ENCODE peak calls at places on chromosomes 12 and 14, in six cellular contexts. One of them, this sample, is unnamed.

GRCh38 chr12:78585132-78585531 is 279.4 kb upstream of the SYT1 start:
- DNase-seq in aorta: no peak
- DNase-seq in Karpas-422: no peak
- DNase-seq in fibroblast of lung: no peak
- DNase-seq in A549: no peak
- DNase-seq in RWPE1: no peak
- DNase-seq in this sample: no peak

GRCh38 chr12:80778005-80778541 is 61.4 kb downstream of the MYF5 start:
- DNase-seq in A549: peak; percentile 55
- DNase-seq in aorta: no peak
- DNase-seq in RWPE1: peak; percentile 82
- DNase-seq in Karpas-422: peak; percentile 93
- DNase-seq in fibroblast of lung: peak; percentile 94
- DNase-seq in this sample: peak; percentile 32

GRCh38 chr12:80325167-80325959 is 118.7 kb upstream of the PTPRQ start:
- DNase-seq in aorta: no peak
- DNase-seq in A549: no peak
- DNase-seq in RWPE1: no peak
- DNase-seq in fibroblast of lung: no peak
- DNase-seq in Karpas-422: no peak
- DNase-seq in this sample: no peak

GRCh38 chr12:124754949-124755800 is 108.5 kb downstream of the SCARB1 start:
- DNase-seq in RWPE1: peak; percentile 32
- DNase-seq in fibroblast of lung: peak; percentile 87
- DNase-seq in aorta: peak; percentile 84
- DNase-seq in Karpas-422: peak; percentile 89
- DNase-seq in A549: no peak
- DNase-seq in this sample: peak; percentile 88

GRCh38 chr14:105473677-105474477 is 744 bp upstream of the CRIP2 start:
- DNase-seq in Karpas-422: peak; percentile 91
- DNase-seq in fibroblast of lung: peak; percentile 88
- DNase-seq in RWPE1: peak; percentile 93
- DNase-seq in aorta: peak; percentile 99
- DNase-seq in A549: peak; percentile 92
- DNase-seq in this sample: peak; percentile 87

GRCh38 chr12:51907864-51908425 is 641 bp downstream of the ACVRL1 start:
- DNase-seq in aorta: peak; percentile 39
- DNase-seq in Karpas-422: no peak
- DNase-seq in RWPE1: no peak
- DNase-seq in fibroblast of lung: no peak
- DNase-seq in A549: no peak
- DNase-seq in this sample: no peak

GRCh38 chr14:75495882-75496281 is 26.4 kb upstream of the BATF start:
- DNase-seq in Karpas-422: no peak
- DNase-seq in fibroblast of lung: no peak
- DNase-seq in A549: no peak
- DNase-seq in RWPE1: no peak
- DNase-seq in aorta: no peak
- DNase-seq in this sample: no peak

GRCh38 chr12:78241472-78241871 is 410.8 kb downstream of the NAV3 start:
- DNase-seq in A549: no peak
- DNase-seq in Karpas-422: no peak
- DNase-seq in fibroblast of lung: no peak
- DNase-seq in aorta: no peak
- DNase-seq in RWPE1: no peak
- DNase-seq in this sample: no peak

GRCh38 chr12:12704593-12705230 is 8.7 kb upstream of the GPR19 start:
- DNase-seq in A549: peak; percentile 94
- DNase-seq in RWPE1: peak; percentile 85
- DNase-seq in Karpas-422: peak; percentile 80
- DNase-seq in aorta: no peak
- DNase-seq in fibroblast of lung: peak; percentile 92
- DNase-seq in this sample: peak; percentile 81

GRCh38 chr12:24911284-24911791 is 37.6 kb downstream of the BCAT1 start:
- DNase-seq in Karpas-422: no peak
- DNase-seq in aorta: no peak
- DNase-seq in fibroblast of lung: peak; percentile 94
- DNase-seq in RWPE1: no peak
- DNase-seq in A549: peak; percentile 25
- DNase-seq in this sample: no peak

GRCh38 chr12:4214912-4215861 is 58.4 kb upstream of the CCND2 start:
- DNase-seq in RWPE1: no peak
- DNase-seq in aorta: no peak
- DNase-seq in fibroblast of lung: no peak
- DNase-seq in A549: no peak
- DNase-seq in Karpas-422: peak; percentile 72
- DNase-seq in this sample: no peak

GRCh38 chr12:104182144-104182543 is 33.4 kb upstream of the TXNRD1 start:
- DNase-seq in aorta: peak; percentile 90
- DNase-seq in RWPE1: no peak
- DNase-seq in A549: peak; percentile 76
- DNase-seq in fibroblast of lung: peak; percentile 97
- DNase-seq in Karpas-422: no peak
- DNase-seq in this sample: peak; percentile 87

GRCh38 chr14:93033983-93034670 is 81.6 kb downstream of the ITPK1 start:
- DNase-seq in fibroblast of lung: no peak
- DNase-seq in Karpas-422: peak; percentile 76
- DNase-seq in RWPE1: no peak
- DNase-seq in aorta: no peak
- DNase-seq in A549: no peak
- DNase-seq in this sample: no peak

GRCh38 chr12:3752741-3753486 is at the start of gene CRACR2A:
- DNase-seq in fibroblast of lung: peak; percentile 68
- DNase-seq in A549: peak; percentile 68
- DNase-seq in RWPE1: peak; percentile 30
- DNase-seq in Karpas-422: peak; percentile 96
- DNase-seq in aorta: peak; percentile 88
- DNase-seq in this sample: peak; percentile 42

GRCh38 chr14:104142136-104143041 is 4.0 kb downstream of the KIF26A start:
- DNase-seq in A549: no peak
- DNase-seq in aorta: peak; percentile 63
- DNase-seq in RWPE1: no peak
- DNase-seq in fibroblast of lung: no peak
- DNase-seq in Karpas-422: no peak
- DNase-seq in this sample: no peak

GRCh38 chr14:94685166-94685581 is 73.0 kb downstream of the SERPINA3 start:
- DNase-seq in fibroblast of lung: no peak
- DNase-seq in aorta: peak; percentile 59
- DNase-seq in RWPE1: no peak
- DNase-seq in Karpas-422: peak; percentile 66
- DNase-seq in A549: peak; percentile 23
- DNase-seq in this sample: no peak

GRCh38 chr14:104140213-104140462 is 1.8 kb downstream of the KIF26A start:
- DNase-seq in fibroblast of lung: no peak
- DNase-seq in RWPE1: no peak
- DNase-seq in Karpas-422: no peak
- DNase-seq in A549: no peak
- DNase-seq in aorta: peak; percentile 27
- DNase-seq in this sample: no peak

GRCh38 chr12:77625441-77625840 is 205.3 kb upstream of the NAV3 start:
- DNase-seq in A549: no peak
- DNase-seq in fibroblast of lung: peak; percentile 93
- DNase-seq in Karpas-422: no peak
- DNase-seq in RWPE1: peak; percentile 63
- DNase-seq in aorta: no peak
- DNase-seq in this sample: no peak

GRCh38 chr14:36605506-36605857 is 23.1 kb upstream of the NKX2-8 start:
- DNase-seq in aorta: no peak
- DNase-seq in Karpas-422: peak; percentile 75
- DNase-seq in RWPE1: no peak
- DNase-seq in fibroblast of lung: no peak
- DNase-seq in A549: no peak
- DNase-seq in this sample: no peak

GRCh38 chr14:69005432-69006148 is 26.5 kb upstream of the ACTN1 start:
- DNase-seq in A549: peak; percentile 70
- DNase-seq in Karpas-422: no peak
- DNase-seq in aorta: peak; percentile 94
- DNase-seq in fibroblast of lung: peak; percentile 98
- DNase-seq in RWPE1: peak; percentile 95
- DNase-seq in this sample: peak; percentile 80

GRCh38 chr14:58639842-58640484 is 2.2 kb downstream of the DACT1 start:
- DNase-seq in Karpas-422: peak; percentile 57
- DNase-seq in RWPE1: peak; percentile 55
- DNase-seq in A549: peak; percentile 65
- DNase-seq in fibroblast of lung: peak; percentile 87
- DNase-seq in aorta: no peak
- DNase-seq in this sample: no peak

GRCh38 chr12:76531056-76531455 is 28.5 kb downstream of the OSBPL8 start:
- DNase-seq in A549: no peak
- DNase-seq in Karpas-422: no peak
- DNase-seq in fibroblast of lung: no peak
- DNase-seq in RWPE1: no peak
- DNase-seq in aorta: no peak
- DNase-seq in this sample: no peak

GRCh38 chr12:76532520-76532919 is 27.1 kb downstream of the OSBPL8 start:
- DNase-seq in RWPE1: no peak
- DNase-seq in fibroblast of lung: no peak
- DNase-seq in aorta: no peak
- DNase-seq in Karpas-422: no peak
- DNase-seq in A549: no peak
- DNase-seq in this sample: no peak

GRCh38 chr12:76530531-76530930 is 29.0 kb downstream of the OSBPL8 start:
- DNase-seq in aorta: no peak
- DNase-seq in fibroblast of lung: no peak
- DNase-seq in Karpas-422: no peak
- DNase-seq in A549: no peak
- DNase-seq in RWPE1: no peak
- DNase-seq in this sample: no peak

GRCh38 chr12:76535170-76535569 is 24.4 kb downstream of the OSBPL8 start:
- DNase-seq in fibroblast of lung: no peak
- DNase-seq in RWPE1: no peak
- DNase-seq in Karpas-422: no peak
- DNase-seq in aorta: no peak
- DNase-seq in A549: no peak
- DNase-seq in this sample: no peak

DNA sequence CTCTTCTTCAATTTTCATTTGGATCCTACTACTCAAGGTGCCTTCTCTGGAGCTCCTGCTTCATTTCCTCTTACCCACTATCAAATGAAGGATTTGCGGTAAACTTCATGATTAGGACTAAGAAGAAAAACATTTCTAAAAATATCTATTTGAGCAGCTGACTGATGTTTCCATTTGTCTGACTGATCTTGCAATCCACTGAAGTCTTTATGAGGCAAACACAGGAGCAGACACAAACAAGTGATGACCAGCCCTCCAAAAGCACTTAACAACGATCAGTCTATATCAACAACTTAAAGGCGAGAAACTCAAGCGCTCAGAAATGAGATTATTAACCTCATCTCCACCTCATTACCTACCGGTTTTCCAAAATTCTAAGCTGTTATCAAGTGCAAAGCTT is 26.2 kb downstream of the OSBPL8 start:
- DNase-seq in A549: no peak
- DNase-seq in RWPE1: no peak
- DNase-seq in aorta: no peak
- DNase-seq in Karpas-422: no peak
- DNase-seq in fibroblast of lung: peak; percentile 12
- DNase-seq in this sample: no peak
- H3K27ac ChIP-seq in A549: no peak overlapping the region
- H3K27ac ChIP-seq in RWPE1: no peak overlapping the region
- H3K27ac ChIP-seq in aorta: no peak overlapping the region
- H3K27ac ChIP-seq in Karpas-422: no peak overlapping the region
- H3K27ac ChIP-seq in fibroblast of lung: no peak overlapping the region
- H3K27ac ChIP-seq in this sample: no peak overlapping the region

GRCh38 chr12:50566066-50566465 is 61.3 kb downstream of the DIP2B start:
- DNase-seq in aorta: no peak
- DNase-seq in A549: no peak
- DNase-seq in Karpas-422: no peak
- DNase-seq in fibroblast of lung: no peak
- DNase-seq in RWPE1: no peak
- DNase-seq in this sample: no peak

GRCh38 chr12:50568338-50569155 is 63.8 kb downstream of the DIP2B start:
- DNase-seq in aorta: no peak
- DNase-seq in A549: no peak
- DNase-seq in RWPE1: no peak
- DNase-seq in Karpas-422: no peak
- DNase-seq in fibroblast of lung: peak; percentile 23
- DNase-seq in this sample: no peak

GRCh38 chr12:50569321-50569720 is 64.5 kb downstream of the DIP2B start:
- DNase-seq in A549: no peak
- DNase-seq in fibroblast of lung: peak; percentile 23
- DNase-seq in aorta: no peak
- DNase-seq in Karpas-422: no peak
- DNase-seq in RWPE1: no peak
- DNase-seq in this sample: no peak

GRCh38 chr12:50569876-50570275 is 65.1 kb downstream of the DIP2B start:
- DNase-seq in Karpas-422: no peak
- DNase-seq in fibroblast of lung: peak; percentile 35
- DNase-seq in RWPE1: no peak
- DNase-seq in A549: peak; percentile 61
- DNase-seq in aorta: no peak
- DNase-seq in this sample: no peak

GRCh38 chr12:50567926-50568325 is 63.1 kb downstream of the DIP2B start:
- DNase-seq in aorta: no peak
- DNase-seq in A549: peak; percentile 26
- DNase-seq in Karpas-422: no peak
- DNase-seq in fibroblast of lung: peak; percentile 48
- DNase-seq in RWPE1: no peak
- DNase-seq in this sample: no peak
- H3K27ac ChIP-seq in aorta: no peak overlapping the region
- H3K27ac ChIP-seq in A549: peak overlapping the region; percentile 91
- H3K27ac ChIP-seq in Karpas-422: no peak overlapping the region
- H3K27ac ChIP-seq in fibroblast of lung: peak overlapping the region; percentile 41
- H3K27ac ChIP-seq in RWPE1: no peak overlapping the region
- H3K27ac ChIP-seq in this sample: peak overlapping the region; percentile 85

GRCh38 chr12:69689638-69690037 is 9.5 kb downstream of the BEST3 start:
- DNase-seq in RWPE1: no peak
- DNase-seq in fibroblast of lung: no peak
- DNase-seq in aorta: no peak
- DNase-seq in Karpas-422: no peak
- DNase-seq in A549: no peak
- DNase-seq in this sample: no peak
- H3K27ac ChIP-seq in RWPE1: peak overlapping the region; percentile 80
- H3K27ac ChIP-seq in fibroblast of lung: no peak overlapping the region
- H3K27ac ChIP-seq in aorta: peak overlapping the region; percentile 12
- H3K27ac ChIP-seq in Karpas-422: no peak overlapping the region
- H3K27ac ChIP-seq in A549: peak overlapping the region; percentile 85
- H3K27ac ChIP-seq in this sample: no peak overlapping the region

GRCh38 chr12:54405106-54405505 is 14.0 kb downstream of the ITGA5 start:
- DNase-seq in RWPE1: no peak
- DNase-seq in A549: no peak
- DNase-seq in Karpas-422: no peak
- DNase-seq in fibroblast of lung: no peak
- DNase-seq in aorta: no peak
- DNase-seq in this sample: no peak

GRCh38 chr12:54405573-54405972 is 13.5 kb downstream of the ITGA5 start:
- DNase-seq in A549: no peak
- DNase-seq in RWPE1: no peak
- DNase-seq in Karpas-422: no peak
- DNase-seq in fibroblast of lung: no peak
- DNase-seq in aorta: no peak
- DNase-seq in this sample: no peak

GRCh38 chr12:54409267-54409666 is 9.8 kb downstream of the ITGA5 start:
- DNase-seq in aorta: no peak
- DNase-seq in RWPE1: no peak
- DNase-seq in Karpas-422: no peak
- DNase-seq in fibroblast of lung: no peak
- DNase-seq in A549: no peak
- DNase-seq in this sample: no peak

GRCh38 chr12:54404061-54405004 is 14.7 kb downstream of the ITGA5 start:
- DNase-seq in A549: peak; percentile 66
- DNase-seq in fibroblast of lung: peak; percentile 40
- DNase-seq in RWPE1: no peak
- DNase-seq in Karpas-422: peak; percentile 91
- DNase-seq in aorta: no peak
- DNase-seq in this sample: peak; percentile 72

GRCh38 chr12:54407183-54407905 is 11.7 kb downstream of the ITGA5 start:
- DNase-seq in fibroblast of lung: no peak
- DNase-seq in A549: no peak
- DNase-seq in RWPE1: no peak
- DNase-seq in Karpas-422: no peak
- DNase-seq in aorta: peak; percentile 62
- DNase-seq in this sample: no peak
- H3K27ac ChIP-seq in fibroblast of lung: no peak overlapping the region
- H3K27ac ChIP-seq in A549: no peak overlapping the region
- H3K27ac ChIP-seq in RWPE1: peak overlapping the region; percentile 33
- H3K27ac ChIP-seq in Karpas-422: no peak overlapping the region
- H3K27ac ChIP-seq in aorta: no peak overlapping the region
- H3K27ac ChIP-seq in this sample: no peak overlapping the region

This sample was measured in uterus.